ENCODE peak calls at places on chromosomes 2 and 18, in nine cellular contexts. H is left ventricle myocardium inferior, O is tibial artery, I is esophagus muscularis mucosa, U is K562, B is tibial nerve, M is neural progenitor cell, P is A549, W is cardiac muscle cell. Y is an unnamed sample. For H3K4me1, the result is how much of the 10 kb centered on the place peaks cover.

GRCh38 chr2:241314181-241314932 is 1.1 kb downstream of the HDLBP start:
- DNase-seq in O (no peak), B (peak), I (no peak), H (no peak), P (peak), W (peak), M (no peak), U (no peak), Y (peak)

GRCh38 chr2:215022418-215022817 is 116.0 kb downstream of the ABCA12 start:
- DNase-seq in W (peak), O (no peak), B (no peak), M (no peak), U (no peak), H (no peak), P (no peak), I (no peak), Y (peak)

GRCh38 chr2:66445781-66446177 is 10.9 kb downstream of the MEIS1 start:
- DNase-seq in W (no peak), U (no peak), O (no peak), B (no peak), M (peak), I (no peak), H (no peak), P (no peak), Y (no peak)

GRCh38 chr2:99819766-99820165 is 322.6 kb downstream of the AFF3 start:
- DNase-seq in B (no peak), M (peak), I (no peak), U (no peak), H (no peak), O (no peak), W (no peak), P (no peak), Y (no peak)

GRCh38 chr18:66511810-66512209 is 92.1 kb downstream of the CDH19 start:
- DNase-seq in W (peak), I (no peak), M (no peak), O (no peak), P (no peak), H (no peak), U (no peak), B (no peak), Y (peak)

GRCh38 chr2:203238711-203239526 is at the start of gene CYP20A1:
- DNase-seq in B (peak), W (peak), U (peak), M (peak), H (peak), I (peak), O (peak), P (peak), Y (peak)

GRCh38 chr18:22171839-22172582 is 2.6 kb downstream of the GATA6 start:
- DNase-seq in M (peak), P (no peak), W (peak), B (no peak), I (peak), U (no peak), O (no peak), H (no peak), Y (no peak)

GRCh38 chr2:66561645-66562336 is 126.9 kb downstream of the MEIS1 start:
- DNase-seq in I (no peak), W (peak), B (no peak), H (no peak), O (no peak), U (no peak), M (peak), P (no peak), Y (no peak)

GRCh38 chr2:2044658-2045057 is 286.4 kb downstream of the MYT1L start:
- DNase-seq in M (no peak), I (peak), H (no peak), B (no peak), U (no peak), O (no peak), P (no peak), W (no peak), Y (no peak)

GRCh38 chr2:217994776-217995274 is 8.0 kb downstream of the TNS1 start:
- DNase-seq in B (no peak), P (no peak), H (peak), M (no peak), W (peak), O (no peak), I (no peak), U (no peak), Y (peak)

GRCh38 chr2:61993422-61994024 is 88.0 kb downstream of the COMMD1 start:
- DNase-seq in U (peak), I (no peak), W (peak), M (peak), H (no peak), B (peak), O (no peak), P (peak), Y (no peak)

GRCh38 chr2:2743164-2743571 is 412.1 kb upstream of the MYT1L start:
- DNase-seq in U (no peak), O (no peak), W (peak), H (peak), P (no peak), M (no peak), B (peak), I (peak), Y (peak)

GRCh38 chr2:105652014-105652796 is 92.5 kb upstream of the NCK2 start:
- DNase-seq in O (no peak), U (no peak), W (no peak), B (no peak), H (no peak), M (no peak), P (no peak), I (peak), Y (no peak)

GRCh38 chr2:64640153-64641044 is 13.3 kb downstream of the SERTAD2 start:
- DNase-seq in M (no peak), B (no peak), O (no peak), P (no peak), I (no peak), H (no peak), U (peak), W (peak), Y (peak)

GRCh38 chr2:157789161-157789720 is 86.9 kb downstream of the ACVR1 start:
- DNase-seq in W (no peak), H (no peak), M (no peak), P (no peak), B (no peak), O (peak), I (no peak), U (peak), Y (no peak)

GRCh38 chr2:5696351-5696740 is 4.2 kb downstream of the SOX11 start:
- DNase-seq in U (no peak), O (no peak), H (no peak), P (no peak), W (peak), I (peak), B (no peak), M (peak), Y (no peak)
- H3K27ac ChIP-seq in U (no peak), O (no peak), H (peak), P (no peak), W (peak), I (peak), B (no peak), M (peak), Y (peak)

GRCh38 chr2:219500135-219500534 is 1.4 kb downstream of the GMPPA start:
- DNase-seq in U (no peak), H (no peak), O (no peak), B (no peak), W (no peak), I (no peak), P (no peak), M (peak), Y (no peak)
- TF ChIP-seq CTCF in U (peak), H (no peak), O (no peak), B (no peak), W (peak), I (no peak), P (no peak), M (peak), Y (peak)

GRCh38 chr18:23227729-23228075 is 92.4 kb downstream of the CABLES1 start:
- DNase-seq in B (no peak), M (no peak), W (no peak), P (no peak), O (no peak), I (no peak), U (no peak), H (no peak), Y (no peak)
- H3K4me1 ChIP-seq in B (half or more), M (under half), W (under half), P (under half), O (under half), I (half or more), U (under half), H (half or more), Y (under half)

DNA sequence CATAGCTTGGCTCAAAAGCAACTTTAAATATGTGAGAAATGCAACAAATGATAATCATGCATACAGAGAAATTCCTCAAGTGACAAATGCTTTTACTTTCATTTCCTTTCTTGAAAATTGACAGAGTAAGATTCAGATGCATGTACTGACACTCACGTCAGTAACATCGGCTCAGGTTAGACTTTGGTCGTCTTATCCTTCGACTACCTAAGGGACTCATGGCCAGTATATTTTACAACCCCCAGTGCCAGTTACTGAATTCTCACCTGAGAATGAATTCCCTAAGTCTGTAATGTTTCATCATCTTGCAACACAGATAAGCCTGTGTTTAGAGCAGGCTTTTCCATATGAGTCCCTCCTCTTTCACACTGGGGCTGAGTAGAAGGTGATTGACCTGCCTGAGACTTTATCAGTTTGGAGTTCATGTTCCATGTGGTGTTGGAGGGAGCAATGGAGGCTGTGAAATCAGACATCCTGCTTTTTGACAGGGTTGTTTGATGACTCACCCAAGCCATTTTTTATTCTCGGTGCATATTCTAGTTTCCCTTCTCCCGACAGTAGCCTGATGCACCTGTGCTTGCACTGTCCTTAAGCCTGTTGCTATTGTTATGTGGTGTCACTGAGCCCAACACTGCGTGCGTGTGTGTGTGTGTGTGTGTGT is 30.5 kb upstream of the ATP8B1 start:
- DNase-seq in I (no peak), H (no peak), B (no peak), M (peak), O (no peak), P (no peak), U (peak), W (peak), Y (peak)
- H3K27ac ChIP-seq in I (no peak), H (no peak), B (no peak), M (no peak), O (no peak), P (peak), U (peak), W (no peak), Y (no peak)

GRCh38 chr2:31888550-31888949 is 122.3 kb downstream of the MEMO1 start:
- DNase-seq in U (no peak), B (no peak), I (no peak), O (no peak), W (peak), M (no peak), P (no peak), H (no peak), Y (no peak)

GRCh38 chr2:31889044-31889443 is 121.8 kb downstream of the MEMO1 start:
- DNase-seq in I (no peak), P (no peak), O (no peak), B (no peak), M (no peak), W (no peak), H (no peak), U (no peak), Y (no peak)

GRCh38 chr2:31886700-31887099 is 124.1 kb downstream of the MEMO1 start:
- DNase-seq in O (no peak), H (no peak), B (no peak), W (peak), I (no peak), P (peak), U (peak), M (peak), Y (no peak)
- TF ChIP-seq CTCF in O (no peak), H (peak), B (no peak), W (peak), I (no peak), P (peak), U (peak), M (peak), Y (peak)

Y was measured in foreskin keratinocyte.